ENCODE peak calls at places on chromosomes 12 and 14, in six cellular contexts. M is BE2C; D is heart left ventricle; R is CD8-positive, alpha-beta memory T cell; C is Peyer's patch; I is mammary epithelial cell. K is an unnamed sample. For H3K4me1 and H3K27me3, the result is how much of the 10 kb centered on the place peaks cover.

GRCh38 chr12:8819676-8819980 is 2.8 kb upstream of the A2ML1 start:
- DNase-seq in D (no peak), C (no peak), I (no peak), M (no peak), R (no peak), K (no peak)

GRCh38 chr12:50764861-50765324 is 992 bp downstream of the ATF1 start:
- DNase-seq in R (peak), I (peak), C (peak), M (peak), D (peak), K (peak)

GRCh38 chr14:93915070-93915705 is 12.0 kb upstream of the FAM181A start:
- DNase-seq in D (no peak), R (no peak), C (no peak), I (no peak), M (no peak), K (no peak)

GRCh38 chr14:67396381-67396965 is 15.5 kb downstream of the PLEK2 start:
- DNase-seq in R (no peak), M (no peak), D (no peak), C (no peak), I (no peak), K (no peak)

GRCh38 chr12:84874125-84874824 is 38.3 kb downstream of the SLC6A15 start:
- DNase-seq in C (no peak), M (no peak), D (no peak), I (peak), R (no peak), K (no peak)

GRCh38 chr12:85036736-85037135 is 585 bp downstream of the LRRIQ1 start:
- DNase-seq in I (no peak), D (no peak), C (no peak), R (no peak), M (no peak), K (no peak)

GRCh38 chr12:86931714-86932113 is 675.5 kb upstream of the MGAT4C start:
- DNase-seq in C (no peak), I (peak), M (no peak), D (no peak), R (no peak), K (no peak)

GRCh38 chr12:90257927-90258624 is 549.4 kb upstream of the ATP2B1 start:
- DNase-seq in I (no peak), D (no peak), R (no peak), C (no peak), M (no peak), K (no peak)

GRCh38 chr12:31728289-31728916 is 418 bp downstream of the AMN1 start:
- DNase-seq in C (peak), R (no peak), D (peak), I (no peak), M (no peak), K (no peak)

GRCh38 chr14:73170686-73171085 is 34.4 kb downstream of the PSEN1 start:
- DNase-seq in D (no peak), R (no peak), M (no peak), C (no peak), I (no peak), K (no peak)

GRCh38 chr12:46260153-46260912 is 8.5 kb downstream of the SLC38A1 start:
- DNase-seq in R (no peak), M (no peak), D (no peak), I (no peak), C (no peak), K (no peak)

GRCh38 chr12:110932048-110932447 is 11.7 kb upstream of the MYL2 start:
- DNase-seq in R (no peak), D (no peak), I (no peak), C (no peak), M (no peak), K (no peak)

GRCh38 chr12:109169676-109170075 is 53.3 kb downstream of the ACACB start:
- DNase-seq in M (no peak), D (no peak), R (no peak), C (no peak), I (no peak), K (no peak)

GRCh38 chr14:81205639-81206038 is 15.1 kb downstream of the GTF2A1 start:
- DNase-seq in M (no peak), D (no peak), I (no peak), C (no peak), R (no peak), K (no peak)

GRCh38 chr12:53160673-53161072 is 19.8 kb upstream of the ZNF740 start:
- DNase-seq in I (no peak), D (no peak), C (no peak), M (no peak), R (no peak), K (no peak)

GRCh38 chr12:132566551-132567131 is 43.7 kb downstream of the LRCOL1 start:
- DNase-seq in I (no peak), D (no peak), C (no peak), M (no peak), R (no peak), K (no peak)

GRCh38 chr14:85315891-85316290 is 214.1 kb upstream of the FLRT2 start:
- DNase-seq in I (no peak), R (no peak), D (no peak), C (no peak), M (no peak), K (no peak)

GRCh38 chr14:89268514-89268913 is 148.5 kb downstream of the FOXN3 start:
- DNase-seq in I (no peak), R (no peak), D (no peak), C (no peak), M (no peak), K (no peak)

GRCh38 chr12:3204143-3204542 is 127.0 kb downstream of the TSPAN9 start:
- DNase-seq in D (peak), M (no peak), R (no peak), C (no peak), I (no peak), K (no peak)

GRCh38 chr12:56160160-56160763 is 2.1 kb downstream of the MYL6 start:
- DNase-seq in I (peak), M (no peak), D (no peak), R (peak), C (peak), K (peak)

GRCh38 chr12:9049520-9050133 is 60.3 kb downstream of the KLRG1 start:
- DNase-seq in M (peak), C (no peak), I (peak), D (no peak), R (no peak), K (peak)

GRCh38 chr12:60997979-60998378 is 1262.2 kb upstream of the USP15 start:
- DNase-seq in R (no peak), D (no peak), C (no peak), I (no peak), M (no peak), K (no peak)

GRCh38 chr12:115308918-115309317 is 624.9 kb upstream of the TBX3 start:
- DNase-seq in M (no peak), I (no peak), C (no peak), R (no peak), D (no peak), K (no peak)

GRCh38 chr14:31966896-31967668 is 110.0 kb upstream of the ARHGAP5 start:
- DNase-seq in C (no peak), D (no peak), R (no peak), M (no peak), I (no peak), K (no peak)

GRCh38 chr14:31965735-31966598 is 111.1 kb upstream of the ARHGAP5 start:
- DNase-seq in D (no peak), I (peak), M (no peak), C (peak), R (no peak), K (no peak)

GRCh38 chr14:31964490-31964889 is 112.6 kb upstream of the ARHGAP5 start:
- DNase-seq in C (no peak), R (no peak), I (no peak), D (no peak), M (no peak), K (no peak)

GRCh38 chr14:31962920-31963319 is 114.2 kb upstream of the ARHGAP5 start:
- DNase-seq in C (no peak), R (no peak), I (no peak), M (no peak), D (no peak), K (no peak)

GRCh38 chr14:31964979-31965734 is 111.9 kb upstream of the ARHGAP5 start:
- DNase-seq in R (no peak), M (no peak), C (no peak), I (no peak), D (no peak), K (no peak)
- H3K4me1 ChIP-seq in R (under half), M (under half), C (under half), I (under half), D (under half), K (under half)

GRCh38 chr12:102958830-102959176 is 1.3 kb downstream of the ASCL1 start:
- DNase-seq in R (no peak), D (no peak), C (no peak), I (no peak), M (no peak), K (no peak)
- H3K27me3 ChIP-seq in R (under half), D (half or more), C (half or more), I (half or more), M (under half), K (under half)

DNA sequence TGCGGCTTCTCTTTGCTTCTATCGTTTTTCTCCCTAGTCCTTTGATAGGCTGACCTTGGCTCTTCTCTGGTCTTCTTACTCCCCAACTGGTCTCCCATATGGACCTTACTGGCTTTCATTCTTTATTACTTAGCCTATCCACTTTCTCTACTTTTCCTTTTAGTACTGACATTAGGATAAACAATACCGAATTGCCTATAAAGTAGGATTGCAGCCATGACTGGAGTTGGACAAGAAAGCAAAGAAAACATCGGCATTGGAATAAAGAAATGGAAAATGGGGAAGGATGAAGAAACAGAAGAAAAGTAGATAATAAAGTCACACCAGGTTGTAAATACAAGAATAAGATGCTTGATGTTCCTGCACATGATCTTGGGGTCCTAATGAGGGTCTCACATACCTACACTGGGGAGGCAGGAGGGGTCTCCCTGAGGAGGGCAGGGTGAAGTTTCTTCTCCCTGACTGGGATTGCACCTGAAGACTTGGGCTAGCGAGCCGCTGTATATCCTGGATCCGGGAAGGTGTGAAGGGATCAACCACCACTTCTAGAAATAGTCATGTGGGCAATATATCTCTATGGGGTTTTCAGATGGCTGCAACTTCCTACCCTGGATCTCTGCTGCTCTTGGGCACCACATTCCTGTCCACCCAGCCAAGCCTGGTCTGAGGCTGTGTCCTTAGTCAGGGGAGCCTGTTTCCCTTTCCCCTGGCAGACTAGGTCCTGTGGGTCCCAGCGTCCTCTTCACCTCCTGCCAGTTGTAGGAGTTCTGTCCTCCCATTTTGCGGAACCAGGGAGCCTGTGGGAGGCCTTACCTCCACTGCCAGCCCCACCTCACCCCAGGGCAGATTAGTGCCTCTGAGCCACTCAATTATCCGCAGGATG is 13.1 kb downstream of the NKX2-1 start:
- DNase-seq in I (no peak), D (no peak), M (no peak), R (no peak), C (no peak), K (no peak)
- H3K4me1 ChIP-seq in I (under half), D (under half), M (under half), R (under half), C (under half), K (under half)

GRCh38 chr14:60722163-60722835 is 1.9 kb downstream of the SIX4 start:
- DNase-seq in M (peak), D (no peak), I (peak), R (peak), C (no peak), K (no peak)
- H3K27me3 ChIP-seq in M (under half), D (under half), I (under half), R (under half), C (under half), K (half or more)

K was measured in DND-41.